ENCODE peak calls at places on chromosomes 2 and 18, in eight cellular contexts. G is activated B cell treated with CpG ODN at 0.5 μM for 24 hours, T is AG04450, K is epithelial cell of proximal tubule, D is uterus, H is AG10803, P is HFFc6, Y is NB4. R is an unnamed sample.

GRCh38 chr2:222448806-222449205 is 24.5 kb downstream of the SGPP2 start:
- DNase-seq in P (no peak), K (no peak), D (peak; percentile 72), H (peak; percentile 96), Y (peak; percentile 18), G (no peak), T (peak; percentile 51), R (no peak)

GRCh38 chr2:108449410-108450200 is 599 bp downstream of the GCC2 start:
- DNase-seq in D (no peak), Y (peak; percentile 61), P (peak; percentile 2), T (no peak), G (no peak), H (peak; percentile 27), K (no peak), R (no peak)

GRCh38 chr18:37565985-37566478 is 434 bp upstream of the CELF4 start:
- DNase-seq in G (no peak), H (peak; percentile 41), Y (no peak), K (no peak), D (no peak), P (peak; percentile 22), T (no peak), R (peak; percentile 70)

GRCh38 chr2:199457147-199458016 is at the start of gene SATB2:
- DNase-seq in H (peak; percentile 55), D (no peak), Y (peak; percentile 89), P (peak; percentile 78), T (no peak), K (no peak), G (no peak), R (peak; percentile 54)

GRCh38 chr2:192194065-192194865 is 468 bp downstream of the TMEFF2 start:
- DNase-seq in D (peak; percentile 9), H (peak; percentile 7), T (no peak), P (no peak), Y (no peak), K (no peak), G (peak; percentile 18), R (peak; percentile 36)

GRCh38 chr2:1778566-1778965 is 34.3 kb upstream of the PXDN start:
- DNase-seq in Y (no peak), T (no peak), K (no peak), G (no peak), H (no peak), D (no peak), P (no peak), R (no peak)

GRCh38 chr2:225002656-225003045 is 39.6 kb downstream of the DOCK10 start:
- DNase-seq in K (peak; percentile 83), T (no peak), P (no peak), Y (peak; percentile 19), D (no peak), H (no peak), G (peak; percentile 25), R (no peak)

GRCh38 chr2:40625849-40626248 is 174.0 kb upstream of the SLC8A1 start:
- DNase-seq in D (no peak), P (peak; percentile 73), T (peak; percentile 36), H (peak; percentile 80), G (no peak), Y (peak; percentile 7), K (peak; percentile 79), R (no peak)

GRCh38 chr2:189441709-189442074 is 418 bp downstream of the WDR75 start:
- DNase-seq in D (no peak), Y (no peak), T (no peak), G (no peak), K (no peak), P (no peak), H (peak; percentile 1), R (no peak)

GRCh38 chr2:189437931-189438330 is 3.3 kb upstream of the WDR75 start:
- DNase-seq in D (no peak), G (no peak), H (no peak), P (no peak), K (no peak), T (no peak), Y (no peak), R (no peak)

GRCh38 chr2:189440947-189441708 is at the start of gene WDR75:
- DNase-seq in H (peak; percentile 93), G (peak; percentile 79), K (peak; percentile 87), D (peak; percentile 94), Y (peak; percentile 95), T (peak; percentile 82), P (peak; percentile 93), R (peak; percentile 86)

GRCh38 chr2:189440644-189440946 is 679 bp upstream of the WDR75 start:
- DNase-seq in Y (no peak), T (no peak), D (no peak), G (no peak), K (no peak), P (no peak), H (no peak), R (no peak)

GRCh38 chr2:189439342-189439741 is 1.9 kb upstream of the WDR75 start:
- DNase-seq in H (no peak), G (no peak), Y (no peak), P (no peak), K (no peak), T (no peak), D (no peak), R (no peak)
- TF ChIP-seq CTCF in H (peak; percentile 22), G (no peak), Y (no peak), P (peak; percentile 57), K (peak; percentile 28), T (peak; percentile 28), D (no peak), R (peak; percentile 18)

DNA sequence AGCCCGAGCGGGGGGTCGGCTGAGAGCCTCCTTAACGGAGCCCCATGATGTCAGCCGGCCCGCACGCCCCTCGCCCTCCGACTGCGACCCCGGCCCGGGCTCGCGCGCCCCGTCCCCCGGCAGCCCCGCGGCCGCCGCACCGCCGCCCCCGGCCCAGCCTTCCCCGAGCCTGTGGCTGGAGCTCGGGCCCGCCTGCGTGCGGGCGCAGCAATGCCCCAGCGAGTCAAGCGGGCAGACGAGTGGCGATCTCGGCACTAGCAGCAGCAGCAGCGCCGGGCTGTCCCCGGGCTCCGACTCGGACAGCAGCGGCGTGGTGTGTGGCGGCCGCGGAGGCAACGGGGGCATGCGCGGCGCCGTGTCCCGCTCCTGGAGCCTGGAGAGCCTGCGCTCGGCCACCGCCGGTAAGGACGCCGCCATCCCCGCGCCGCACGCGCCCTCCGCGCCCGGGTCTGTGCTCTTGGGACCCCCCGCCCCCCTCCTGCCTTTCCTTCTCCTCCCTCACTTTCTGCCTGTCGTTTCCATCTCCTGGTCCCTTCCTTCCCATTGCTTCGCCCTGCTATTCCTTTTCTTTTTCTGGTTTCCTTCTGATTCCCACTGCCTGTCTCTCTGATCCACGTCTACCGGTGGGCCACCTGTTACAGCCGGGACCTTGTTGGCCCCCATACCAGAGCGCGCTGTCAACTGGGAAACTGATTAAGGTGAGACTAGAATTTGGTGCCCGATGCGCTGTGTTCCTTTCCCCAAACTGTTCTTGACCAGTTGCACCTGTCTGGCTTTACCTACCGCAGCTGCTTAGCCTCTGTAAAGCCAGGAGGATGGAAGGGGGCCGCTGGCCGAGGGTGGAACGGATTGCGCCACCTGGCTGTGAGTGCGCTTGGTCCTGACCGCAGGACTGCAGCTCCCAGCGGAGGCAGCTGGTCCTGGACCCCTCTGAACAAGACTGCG is 127.4 kb downstream of the ARHGEF4 start:
- DNase-seq in K (no peak), T (no peak), H (no peak), G (no peak), D (no peak), P (no peak), Y (peak; percentile 25), R (peak; percentile 76)
- TF ChIP-seq CTCF in K (peak; percentile 46), T (peak; percentile 5), H (no peak), G (no peak), D (no peak), P (peak; percentile 22), Y (peak; percentile 25), R (peak; percentile 27)

DNA sequence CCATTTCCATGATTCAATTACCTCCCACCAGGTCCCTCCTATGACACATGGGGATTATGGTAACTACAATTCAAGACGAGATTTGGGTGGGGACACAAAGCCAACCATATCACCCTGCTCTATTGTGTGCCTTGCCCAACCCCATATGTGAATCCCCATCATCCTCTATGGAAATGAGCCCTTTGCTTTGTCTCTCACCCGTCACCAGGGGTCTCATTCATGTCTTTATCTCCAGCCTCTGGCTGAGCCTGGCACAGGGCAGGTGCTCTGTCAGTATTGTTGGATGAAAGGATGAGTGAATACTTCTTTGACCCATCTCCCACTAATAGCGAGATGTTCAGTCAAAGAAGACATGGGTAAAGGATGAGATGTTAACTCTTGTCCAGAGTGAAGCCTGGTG is 116.6 kb upstream of the LGALSL start:
- DNase-seq in Y (no peak), P (no peak), T (no peak), H (no peak), D (no peak), K (no peak), G (no peak), R (no peak)
- TF ChIP-seq CTCF in Y (no peak), P (no peak), T (no peak), H (no peak), D (no peak), K (no peak), G (no peak), R (no peak)

DNA sequence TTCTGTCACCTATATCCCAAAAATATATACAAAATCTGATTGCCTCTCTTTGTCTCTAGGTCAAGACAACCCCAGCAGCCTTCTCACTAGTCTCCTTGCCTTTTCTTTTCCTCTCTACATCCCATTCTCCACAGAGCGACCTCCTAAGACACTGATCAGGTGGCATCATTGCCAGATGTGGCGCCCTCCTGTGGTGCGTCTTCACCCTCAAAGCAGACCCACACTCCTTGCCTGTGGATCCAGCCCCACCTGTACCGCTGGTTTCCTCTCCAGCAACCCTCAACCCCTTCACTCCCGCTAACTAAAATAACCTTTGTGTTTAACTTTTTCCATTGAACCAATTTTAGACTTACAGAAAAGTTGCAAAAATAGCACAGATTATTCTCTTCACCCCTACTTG is 273.3 kb downstream of the GLI2 start:
- DNase-seq in D (no peak), T (no peak), K (no peak), G (no peak), P (no peak), H (no peak), Y (no peak), R (peak; percentile 60)
- TF ChIP-seq CTCF in D (no peak), T (peak; percentile 29), K (peak; percentile 47), G (no peak), P (peak; percentile 59), H (peak; percentile 32), Y (peak; percentile 37), R (peak; percentile 59)

GRCh38 chr2:35428548-35428947 is 927.0 kb upstream of the CRIM1 start:
- DNase-seq in Y (peak; percentile 62), D (no peak), K (no peak), G (no peak), P (no peak), H (no peak), T (no peak), R (peak; percentile 63)
- TF ChIP-seq CTCF in Y (peak; percentile 84), D (no peak), K (peak; percentile 87), G (no peak), P (peak; percentile 57), H (peak; percentile 4), T (peak; percentile 34), R (peak; percentile 76)

GRCh38 chr2:120177011-120177621 is 46.1 kb downstream of the TMEM185B start:
- DNase-seq in D (no peak), G (peak; percentile 81), K (no peak), H (no peak), Y (peak; percentile 94), P (no peak), T (no peak), R (no peak)
- TF ChIP-seq CTCF in D (no peak), G (no peak), K (no peak), H (no peak), Y (peak; percentile 66), P (no peak), T (peak; percentile 17), R (no peak)

DNA sequence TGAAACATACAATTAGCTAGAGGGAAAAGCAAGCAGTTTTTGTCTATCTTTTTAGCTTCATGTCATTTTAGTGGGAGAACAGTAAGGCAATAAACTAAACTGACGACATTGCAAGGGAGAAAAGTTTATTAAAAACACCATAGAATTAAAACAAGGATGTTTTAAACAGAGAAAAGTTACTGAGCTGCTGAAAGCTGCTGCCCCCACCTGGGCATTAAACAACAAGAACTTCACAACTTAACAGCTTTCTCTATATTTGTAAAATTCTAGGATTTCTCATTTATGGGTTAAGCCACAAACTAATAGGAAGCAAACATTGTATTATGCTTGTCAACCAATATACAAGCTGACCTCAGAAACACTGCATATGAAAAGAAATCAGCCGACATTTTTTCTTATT is 289.2 kb downstream of the ERBB4 start:
- DNase-seq in T (no peak), Y (peak; percentile 8), H (peak; percentile 4), K (no peak), P (no peak), G (no peak), D (no peak), R (no peak)
- TF ChIP-seq CTCF in T (peak; percentile 33), Y (no peak), H (peak; percentile 25), K (peak; percentile 59), P (peak; percentile 49), G (no peak), D (no peak), R (no peak)

R was measured in endothelial cell.